ENCODE peak calls at places on chromosomes 11 and 22, in ten cellular contexts. C is psoas muscle, N is IMR-90, P is K562, F is tibial artery, L is H9, V is pancreas, O is transverse colon, T is PC-3, M is spleen. R is an unnamed sample. For H3K4me1, the result is how much of the 10 kb centered on the place peaks cover.

GRCh38 chr11:7501894-7502293 is 11.9 kb upstream of the PPFIBP2 start:
- DNase-seq in C (no peak), N (no peak), P (no peak), F (no peak), L (no peak), V (no peak), O (no peak), T (no peak), M (no peak), R (no peak)

GRCh38 chr22:19756288-19757128 is 4.1 kb upstream of the TBX1 start:
- DNase-seq in C (no peak), N (no peak), P (peak), F (no peak), L (peak), V (peak), O (peak), T (peak), M (peak), R (peak)

GRCh38 chr22:49663823-49664222 is 163.8 kb downstream of the BRD1 start:
- DNase-seq in C (no peak), N (no peak), P (no peak), F (no peak), L (peak), V (no peak), O (no peak), T (no peak), M (peak), R (no peak)

GRCh38 chr11:76670475-76671235 is at the start of gene LRRC32:
- DNase-seq in C (peak), N (no peak), P (peak), F (peak), L (peak), V (peak), O (peak), T (no peak), M (peak), R (peak)

GRCh38 chr22:49046546-49047305 is 780.9 kb downstream of the BRD1 start:
- DNase-seq in C (no peak), N (no peak), P (peak), F (no peak), L (peak), V (peak), O (no peak), T (no peak), M (no peak), R (no peak)

GRCh38 chr11:2588809-2589537 is 110.8 kb downstream of the KCNQ1OT1 start:
- DNase-seq in C (peak), N (no peak), P (no peak), F (no peak), L (no peak), V (no peak), O (peak), T (no peak), M (peak), R (peak)

GRCh38 chr11:123111465-123111864 is 49.5 kb upstream of the HSPA8 start:
- DNase-seq in C (no peak), N (peak), P (peak), F (no peak), L (no peak), V (no peak), O (no peak), T (peak), M (no peak), R (no peak)

GRCh38 chr11:7536102-7536501 is 22.3 kb downstream of the PPFIBP2 start:
- DNase-seq in C (no peak), N (no peak), P (peak), F (no peak), L (peak), V (no peak), O (peak), T (no peak), M (no peak), R (peak)

GRCh38 chr11:34425863-34426262 is 12.9 kb upstream of the CAT start:
- DNase-seq in C (no peak), N (no peak), P (no peak), F (no peak), L (no peak), V (no peak), O (no peak), T (peak), M (no peak), R (no peak)

GRCh38 chr22:38305481-38306448 is 11.5 kb downstream of the CSNK1E start:
- DNase-seq in C (no peak), N (peak), P (no peak), F (no peak), L (peak), V (no peak), O (peak), T (no peak), M (no peak), R (peak)

GRCh38 chr11:65503923-65504670 is 5.3 kb downstream of the MALAT1 start:
- DNase-seq in C (no peak), N (peak), P (no peak), F (no peak), L (no peak), V (no peak), O (no peak), T (no peak), M (no peak), R (no peak)

GRCh38 chr11:34271727-34272126 is 86.1 kb downstream of the ABTB2 start:
- DNase-seq in C (no peak), N (no peak), P (no peak), F (no peak), L (no peak), V (no peak), O (no peak), T (no peak), M (no peak), R (no peak)

DNA sequence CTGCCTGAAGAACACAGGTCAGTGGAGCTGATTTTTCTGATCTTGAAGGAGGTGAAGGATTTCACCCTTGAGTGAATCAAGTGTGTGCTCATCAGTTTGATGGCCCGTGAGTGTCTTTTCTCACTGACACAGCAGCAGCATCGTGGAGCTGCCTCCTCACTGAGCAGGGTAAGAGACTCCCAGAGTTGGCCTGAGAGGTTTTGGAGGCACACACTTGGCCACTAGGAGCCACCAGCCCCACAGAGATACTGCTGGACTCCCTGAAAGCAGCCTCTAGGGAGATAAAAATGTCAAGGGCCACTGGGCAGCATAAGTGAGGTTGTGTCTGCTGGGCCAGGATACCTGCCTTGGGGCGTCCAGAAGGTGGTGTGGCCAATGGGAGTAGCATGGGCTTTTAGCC is 245.4 kb downstream of the GRIK4 start:
- DNase-seq in C (no peak), N (no peak), P (no peak), F (no peak), L (no peak), V (no peak), O (no peak), T (peak), M (no peak), R (no peak)
- TF ChIP-seq CTCF in C (no peak), N (no peak), P (no peak), F (no peak), L (peak), V (no peak), O (no peak), T (peak), M (no peak), R (peak)

DNA sequence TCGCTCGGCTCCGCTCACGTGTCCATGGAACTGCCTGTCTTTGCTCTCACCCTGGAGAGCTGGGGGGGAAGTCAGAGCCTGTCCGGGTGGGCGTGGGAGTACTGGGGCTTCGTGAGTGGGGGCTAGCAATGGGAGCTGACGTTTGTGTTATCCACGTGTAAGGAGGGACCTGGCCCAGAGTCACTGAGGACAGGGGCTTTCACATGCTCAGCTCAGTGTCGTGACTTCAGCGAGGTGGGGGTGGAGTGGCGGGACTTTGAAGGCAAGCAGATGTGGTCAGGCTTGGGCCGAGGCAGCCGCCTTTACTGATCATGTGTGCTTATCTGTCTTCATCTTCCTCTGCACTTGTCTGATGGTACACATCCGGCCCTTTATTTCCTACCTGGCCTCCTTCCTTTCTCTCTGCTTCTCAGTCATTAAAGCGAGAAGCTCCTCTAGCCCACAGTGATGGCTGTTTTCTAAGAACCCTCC is 113.1 kb upstream of the NNMT start:
- DNase-seq in C (peak), N (no peak), P (peak), F (no peak), L (no peak), V (no peak), O (peak), T (no peak), M (peak), R (no peak)
- H3K4me1 ChIP-seq in C (half or more), N (under half), P (under half), F (half or more), L (under half), V (under half), O (half or more), T (under half), M (half or more), R (under half)

GRCh38 chr22:30606455-30607299 is at the start of gene TCN2:
- DNase-seq in C (peak), N (peak), P (peak), F (peak), L (peak), V (peak), O (peak), T (peak), M (peak), R (peak)
- TF ChIP-seq CTCF in C (no peak), N (no peak), P (no peak), F (no peak), L (no peak), V (no peak), O (peak), T (no peak), M (no peak), R (no peak)

GRCh38 chr22:22037740-22038139 is 55.2 kb upstream of the TOP3B start:
- DNase-seq in C (no peak), N (peak), P (peak), F (no peak), L (no peak), V (no peak), O (no peak), T (peak), M (no peak), R (no peak)

GRCh38 chr22:22037229-22037628 is 54.6 kb upstream of the TOP3B start:
- DNase-seq in C (no peak), N (no peak), P (no peak), F (no peak), L (no peak), V (no peak), O (no peak), T (no peak), M (no peak), R (no peak)

GRCh38 chr22:22035771-22036314 is 53.3 kb upstream of the TOP3B start:
- DNase-seq in C (no peak), N (no peak), P (no peak), F (no peak), L (no peak), V (no peak), O (no peak), T (no peak), M (no peak), R (no peak)

GRCh38 chr22:22035203-22035602 is 52.6 kb upstream of the TOP3B start:
- DNase-seq in C (no peak), N (no peak), P (no peak), F (no peak), L (no peak), V (no peak), O (no peak), T (no peak), M (no peak), R (no peak)

DNA sequence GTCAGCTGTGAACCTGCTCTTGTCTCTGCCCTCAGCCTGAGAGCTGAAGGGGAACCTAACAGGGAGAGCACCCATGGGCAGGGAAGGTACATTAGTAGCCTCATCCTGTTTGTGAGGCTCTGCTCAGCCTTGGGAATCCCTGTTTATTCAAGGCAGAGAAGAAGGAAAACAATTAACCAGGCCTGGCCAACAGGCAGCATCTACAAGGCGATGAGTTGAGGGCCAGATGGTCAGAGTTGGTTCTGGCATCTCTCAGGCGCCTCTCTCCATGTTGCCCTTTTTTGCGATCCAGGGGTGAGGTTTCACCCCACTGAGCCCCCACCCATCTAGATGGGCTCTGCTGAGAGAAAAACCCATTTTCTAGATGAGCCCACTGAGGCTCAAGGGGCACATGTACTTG is 54.0 kb upstream of the TOP3B start:
- DNase-seq in C (no peak), N (no peak), P (no peak), F (no peak), L (no peak), V (no peak), O (no peak), T (no peak), M (no peak), R (no peak)
- H3K4me1 ChIP-seq in C (under half), N (under half), P (under half), F (under half), L (under half), V (under half), O (under half), T (under half), M (under half), R (under half)

DNA sequence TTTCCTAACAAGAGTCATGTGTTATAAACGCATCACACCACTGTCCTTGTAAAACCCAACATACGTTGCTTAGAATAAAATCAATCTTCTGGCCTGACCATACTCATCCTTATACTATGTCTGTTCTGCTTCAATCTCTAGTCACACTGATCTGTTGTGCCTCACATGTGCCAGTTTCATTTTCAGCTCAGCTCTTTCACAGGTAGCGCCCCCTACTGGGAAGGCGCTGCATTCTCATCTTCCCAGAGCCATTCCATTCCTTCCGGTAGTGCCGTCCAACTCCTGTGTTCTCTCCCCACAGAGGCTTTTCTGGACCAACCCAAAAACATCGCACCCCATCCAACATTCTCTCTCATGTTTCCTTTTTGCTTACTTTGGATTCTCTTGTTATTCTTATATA is 22.2 kb downstream of the CASP5 start:
- DNase-seq in C (no peak), N (no peak), P (peak), F (no peak), L (peak), V (peak), O (peak), T (no peak), M (peak), R (no peak)
- TF ChIP-seq CTCF in C (peak), N (peak), P (peak), F (peak), L (peak), V (no peak), O (peak), T (peak), M (peak), R (peak)

DNA sequence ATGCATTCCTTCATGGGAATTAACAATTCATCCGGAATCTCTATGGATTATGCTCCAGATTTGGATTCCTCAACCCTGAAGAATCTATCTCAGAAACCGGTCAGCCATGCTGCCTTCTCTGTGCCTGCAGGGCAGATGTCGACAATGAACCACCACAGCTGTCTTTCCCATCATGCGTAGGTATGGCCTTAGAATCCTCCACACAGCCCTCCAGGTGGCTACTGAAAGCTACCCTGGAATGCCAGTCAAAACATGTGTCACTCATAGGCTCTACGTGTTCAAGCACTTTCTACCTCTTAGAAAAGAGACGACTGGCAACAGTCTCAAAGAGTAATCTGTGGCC is 19.4 kb downstream of the MAML2 start:
- DNase-seq in C (no peak), N (no peak), P (no peak), F (no peak), L (no peak), V (no peak), O (no peak), T (no peak), M (no peak), R (no peak)
- H3K4me1 ChIP-seq in C (under half), N (under half), P (under half), F (under half), L (under half), V (under half), O (under half), T (under half), M (under half), R (under half)

R was measured in BE2C.